ENCODE peak calls at places on chromosome 11, in six cellular contexts. E is GM03348, C is substantia nigra, N is GF-D8, K is PC-3, A is transverse colon. U is an unnamed sample.

GRCh38 chr11:62552465-62552782 is 5.8 kb upstream of the AHNAK start:
- DNase-seq in E (no peak), C (no peak), N (no peak), K (peak; percentile 77), A (no peak), U (no peak)

GRCh38 chr11:118437736-118438125 is 1.4 kb downstream of the KMT2A start:
- DNase-seq in E (peak; percentile 32), C (no peak), N (no peak), K (peak; percentile 44), A (peak; percentile 45), U (no peak)

GRCh38 chr11:59141673-59142460 is 789 bp upstream of the FAM111A start:
- DNase-seq in E (peak; percentile 70), C (no peak), N (no peak), K (peak; percentile 37), A (no peak), U (no peak)

GRCh38 chr11:74937696-74938475 is 11.0 kb downstream of the XRRA1 start:
- DNase-seq in E (peak; percentile 23), C (no peak), N (no peak), K (peak; percentile 41), A (no peak), U (no peak)

GRCh38 chr11:131652231-131652630 is 281.8 kb downstream of the NTM start:
- DNase-seq in E (no peak), C (no peak), N (no peak), K (no peak), A (no peak), U (no peak)

GRCh38 chr11:133339495-133340140 is 192.7 kb downstream of the OPCML start:
- DNase-seq in E (no peak), C (no peak), N (no peak), K (no peak), A (no peak), U (no peak)

GRCh38 chr11:79274636-79275315 is 166.1 kb downstream of the TENM4 start:
- DNase-seq in E (peak; percentile 73), C (no peak), N (no peak), K (no peak), A (no peak), U (no peak)

GRCh38 chr11:72278911-72279310 is 34.9 kb upstream of the PHOX2A start:
- DNase-seq in E (no peak), C (no peak), N (no peak), K (peak; percentile 62), A (no peak), U (no peak)

GRCh38 chr11:75107187-75107586 is 10.5 kb upstream of the OR2AT4 start:
- DNase-seq in E (no peak), C (no peak), N (no peak), K (peak; percentile 37), A (no peak), U (no peak)

GRCh38 chr11:66858186-66858938 is 1.5 kb downstream of the LRFN4 start:
- DNase-seq in E (no peak), C (no peak), N (no peak), K (no peak), A (no peak), U (no peak)

GRCh38 chr11:18001191-18001590 is 11.7 kb downstream of the SERGEF start:
- DNase-seq in E (no peak), C (no peak), N (no peak), K (no peak), A (no peak), U (peak; percentile 63)

GRCh38 chr11:86802601-86803051 is 2.3 kb downstream of the PRSS23 start:
- DNase-seq in E (no peak), C (no peak), N (no peak), K (peak; percentile 78), A (no peak), U (peak; percentile 64)

GRCh38 chr11:70109006-70109405 is 30.9 kb downstream of the ANO1 start:
- DNase-seq in E (no peak), C (no peak), N (no peak), K (no peak), A (no peak), U (no peak)

GRCh38 chr11:129917231-129917630 is 21.9 kb upstream of the NFRKB start:
- DNase-seq in E (no peak), C (no peak), N (no peak), K (peak; percentile 60), A (no peak), U (no peak)

GRCh38 chr11:87223816-87224215 is 186.1 kb downstream of the TMEM135 start:
- DNase-seq in E (peak; percentile 27), C (no peak), N (no peak), K (no peak), A (no peak), U (no peak)

GRCh38 chr11:3684129-3684685 is 13.0 kb upstream of the CHRNA10 start:
- DNase-seq in E (no peak), C (no peak), N (no peak), K (no peak), A (no peak), U (no peak)

GRCh38 chr11:46710821-46711269 is 8.2 kb upstream of the F2 start:
- DNase-seq in E (peak; percentile 90), C (no peak), N (no peak), K (peak; percentile 43), A (peak; percentile 17), U (peak; percentile 75)

GRCh38 chr11:124315052-124315451 is 1.3 kb upstream of the OR8D1 start:
- DNase-seq in E (no peak), C (no peak), N (no peak), K (peak; percentile 68), A (no peak), U (peak; percentile 43)

GRCh38 chr11:133946541-133947297 is 10.0 kb downstream of the IGSF9B start:
- DNase-seq in E (no peak), C (no peak), N (no peak), K (no peak), A (no peak), U (no peak)

GRCh38 chr11:11620966-11621880 is 582 bp downstream of the GALNT18 start:
- DNase-seq in E (peak; percentile 28), C (no peak), N (no peak), K (peak; percentile 31), A (peak; percentile 31), U (peak; percentile 27)

GRCh38 chr11:66579017-66579606 is 10.7 kb upstream of the CTSF start:
- DNase-seq in E (peak; percentile 93), C (no peak), N (peak; percentile 2), K (peak; percentile 74), A (peak; percentile 81), U (no peak)

GRCh38 chr11:108498046-108498815 is at the start of gene POGLUT3:
- DNase-seq in E (peak; percentile 85), C (peak; percentile 30), N (peak; percentile 76), K (peak; percentile 67), A (peak; percentile 64), U (peak; percentile 32)

GRCh38 chr11:65459552-65459951 is 37.0 kb downstream of the NEAT1 start:
- DNase-seq in E (no peak), C (no peak), N (no peak), K (no peak), A (peak; percentile 7), U (no peak)

U was measured in H4.